ENCODE peak calls at places on chromosomes 1 and 21, in four cellular contexts. R is K562, G is IMR-90, S is HepG2. U is an unnamed sample.

GRCh38 chr1:202237052-202237451 is 43.5 kb downstream of the LGR6 start:
- DNase-seq in R (peak; percentile 81), G (peak; percentile 15), S (peak; percentile 55), U (peak; percentile 86)

GRCh38 chr1:54989473-54989872 is 9.0 kb downstream of the TMEM61 start:
- DNase-seq in R (no peak), G (no peak), S (no peak), U (no peak)

GRCh38 chr1:115168026-115168425 is 78.7 kb upstream of the TSPAN2 start:
- DNase-seq in R (no peak), G (peak; percentile 25), S (no peak), U (no peak)

GRCh38 chr21:15932681-15933200 is 203.0 kb downstream of the USP25 start:
- DNase-seq in R (no peak), G (no peak), S (no peak), U (no peak)

GRCh38 chr1:230197644-230198567 is 130.9 kb downstream of the GALNT2 start:
- DNase-seq in R (no peak), G (no peak), S (no peak), U (no peak)

GRCh38 chr1:116919802-116920201 is 10.1 kb downstream of the PTGFRN start:
- DNase-seq in R (peak; percentile 31), G (no peak), S (peak; percentile 18), U (no peak)

GRCh38 chr1:186519981-186520380 is 59.1 kb upstream of the PDC start:
- DNase-seq in R (no peak), G (peak; percentile 55), S (no peak), U (no peak)

GRCh38 chr1:26696191-26696644 is 403 bp downstream of the ARID1A start:
- DNase-seq in R (peak; percentile 82), G (no peak), S (no peak), U (no peak)

GRCh38 chr1:180881806-180882509 is 30.7 kb upstream of the KIAA1614 start:
- DNase-seq in R (peak; percentile 52), G (peak; percentile 67), S (peak; percentile 25), U (no peak)

GRCh38 chr1:3692593-3692992 is 40.3 kb downstream of the TP73 start:
- DNase-seq in R (no peak), G (no peak), S (no peak), U (no peak)

GRCh38 chr21:36156815-36157670 is at the start of gene DOP1B:
- DNase-seq in R (peak; percentile 80), G (no peak), S (no peak), U (no peak)

GRCh38 chr1:26701266-26701994 is 5.6 kb downstream of the ARID1A start:
- DNase-seq in R (no peak), G (peak; percentile 93), S (no peak), U (no peak)

GRCh38 chr1:52825868-52826267 is 16.7 kb upstream of the ZYG11A start:
- DNase-seq in R (no peak), G (peak; percentile 34), S (no peak), U (no peak)

GRCh38 chr1:36352141-36352909 is 28.9 kb upstream of the EVA1B start:
- DNase-seq in R (no peak), G (peak; percentile 42), S (peak; percentile 53), U (no peak)
- H3K36me3 ChIP-seq in R (peaks cover 89% of the 10 kb centered on the region), G (peaks cover 45% of the 10 kb centered on the region), S (peaks cover 31% of the 10 kb centered on the region), U (peaks cover 8% of the 10 kb centered on the region)

GRCh38 chr1:214438530-214438929 is 112.9 kb downstream of the PTPN14 start:
- DNase-seq in R (no peak), G (no peak), S (no peak), U (no peak)

GRCh38 chr1:214438059-214438458 is 113.3 kb downstream of the PTPN14 start:
- DNase-seq in R (no peak), G (no peak), S (no peak), U (no peak)

GRCh38 chr1:214440219-214440965 is 111.0 kb downstream of the PTPN14 start:
- DNase-seq in R (no peak), G (no peak), S (no peak), U (no peak)

GRCh38 chr1:214441119-214441518 is 110.3 kb downstream of the PTPN14 start:
- DNase-seq in R (no peak), G (peak; percentile 24), S (no peak), U (no peak)

GRCh38 chr1:214439352-214440119 is 111.9 kb downstream of the PTPN14 start:
- DNase-seq in R (no peak), G (peak; percentile 97), S (peak; percentile 90), U (no peak)
- TF ChIP-seq MAFK in R (no peak), G (no peak), S (no peak), U (no peak)

GRCh38 chr1:236875975-236876374 is 80.9 kb downstream of the MTR start:
- DNase-seq in R (no peak), G (peak; percentile 62), S (no peak), U (no peak)

GRCh38 chr1:236872075-236872666 is 77.1 kb downstream of the MTR start:
- DNase-seq in R (no peak), G (no peak), S (no peak), U (no peak)

GRCh38 chr1:236880209-236880608 is 85.1 kb downstream of the MTR start:
- DNase-seq in R (no peak), G (no peak), S (no peak), U (no peak)

DNA sequence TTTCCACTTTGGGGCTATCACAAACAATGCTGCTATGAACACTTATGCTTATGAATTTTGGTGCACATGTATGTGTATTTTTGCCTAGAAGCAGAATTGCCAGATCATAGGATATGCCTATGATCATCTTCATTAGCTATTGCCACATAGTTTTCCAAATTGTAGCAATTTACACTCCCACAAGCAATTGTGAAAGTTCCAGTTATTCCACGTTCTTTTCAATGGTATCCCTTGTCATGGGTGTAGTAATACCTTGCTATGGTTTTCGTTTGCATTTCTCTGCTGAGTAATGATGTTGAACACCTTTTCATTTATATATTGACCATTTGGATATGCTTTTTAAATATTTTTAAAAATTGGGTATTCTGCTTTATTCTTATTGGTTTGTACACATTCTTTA is 82.6 kb downstream of the MTR start:
- DNase-seq in R (no peak), G (no peak), S (no peak), U (no peak)
- H3K36me3 ChIP-seq in R (peaks cover 64% of the 10 kb centered on the region), G (peaks cover 7% of the 10 kb centered on the region), S (peaks cover 11% of the 10 kb centered on the region), U (peaks cover 3% of the 10 kb centered on the region)

DNA sequence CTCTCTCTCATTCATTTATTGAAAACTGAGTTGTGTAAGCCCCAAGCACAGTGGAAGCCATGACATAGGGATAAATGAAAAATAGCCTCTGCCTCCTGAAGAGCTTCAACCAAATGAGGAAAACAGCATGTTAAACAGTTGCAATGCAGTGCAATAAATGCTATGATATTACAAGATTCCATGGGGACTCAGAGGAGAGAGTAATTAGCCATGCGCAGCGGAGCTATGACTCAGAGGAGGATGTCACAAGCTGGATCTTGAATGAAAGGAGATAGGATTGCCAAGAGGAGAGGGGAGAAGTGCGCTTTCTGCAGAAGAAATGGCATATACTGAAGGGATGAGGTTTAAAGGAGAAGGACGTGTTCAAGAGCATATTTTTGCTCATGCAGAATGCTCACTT is 231.3 kb upstream of the PLXNA2 start:
- DNase-seq in R (no peak), G (peak; percentile 2), S (no peak), U (no peak)
- TF ChIP-seq MAFK in R (no peak), G (no peak), S (no peak), U (no peak)

GRCh38 chr1:11151134-11151533 is 38.0 kb upstream of the ANGPTL7 start:
- DNase-seq in R (no peak), G (no peak), S (no peak), U (no peak)

GRCh38 chr1:11152755-11153154 is 36.4 kb upstream of the ANGPTL7 start:
- DNase-seq in R (no peak), G (no peak), S (no peak), U (no peak)

GRCh38 chr1:11150326-11150725 is 38.8 kb upstream of the ANGPTL7 start:
- DNase-seq in R (no peak), G (no peak), S (no peak), U (no peak)

GRCh38 chr1:11156441-11156840 is 32.7 kb upstream of the ANGPTL7 start:
- DNase-seq in R (no peak), G (no peak), S (no peak), U (no peak)

GRCh38 chr1:11151854-11152612 is 37.1 kb upstream of the ANGPTL7 start:
- DNase-seq in R (no peak), G (no peak), S (no peak), U (no peak)
- H3K36me3 ChIP-seq in R (peaks cover 87% of the 10 kb centered on the region), G (peaks cover 17% of the 10 kb centered on the region), S (peaks cover 7% of the 10 kb centered on the region), U (peaks cover 30% of the 10 kb centered on the region)

DNA sequence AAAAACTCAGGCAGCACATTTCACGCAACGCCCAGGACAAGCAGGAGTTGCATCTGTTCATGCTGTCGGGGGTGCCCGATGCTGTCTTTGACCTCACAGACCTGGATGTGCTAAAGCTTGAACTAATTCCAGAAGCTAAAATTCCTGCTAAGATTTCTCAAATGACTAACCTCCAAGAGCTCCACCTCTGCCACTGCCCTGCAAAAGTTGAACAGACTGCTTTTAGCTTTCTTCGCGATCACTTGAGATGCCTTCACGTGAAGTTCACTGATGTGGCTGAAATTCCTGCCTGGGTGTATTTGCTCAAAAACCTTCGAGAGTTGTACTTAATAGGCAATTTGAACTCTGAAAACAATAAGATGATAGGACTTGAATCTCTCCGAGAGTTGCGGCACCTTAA is 60.5 kb upstream of the ZNF326 start:
- DNase-seq in R (no peak), G (no peak), S (no peak), U (no peak)
- TF ChIP-seq MAFK in R (no peak), G (no peak), S (no peak), U (no peak)

GRCh38 chr1:165894591-165894990 is 67.2 kb downstream of the UCK2 start:
- DNase-seq in R (no peak), G (peak; percentile 64), S (no peak), U (no peak)

GRCh38 chr1:165893507-165893906 is 66.1 kb downstream of the UCK2 start:
- DNase-seq in R (no peak), G (no peak), S (no peak), U (no peak)

GRCh38 chr1:165891461-165891860 is 64.0 kb downstream of the UCK2 start:
- DNase-seq in R (no peak), G (peak; percentile 39), S (no peak), U (no peak)

GRCh38 chr1:165890684-165891083 is 63.3 kb downstream of the UCK2 start:
- DNase-seq in R (no peak), G (no peak), S (no peak), U (no peak)

DNA sequence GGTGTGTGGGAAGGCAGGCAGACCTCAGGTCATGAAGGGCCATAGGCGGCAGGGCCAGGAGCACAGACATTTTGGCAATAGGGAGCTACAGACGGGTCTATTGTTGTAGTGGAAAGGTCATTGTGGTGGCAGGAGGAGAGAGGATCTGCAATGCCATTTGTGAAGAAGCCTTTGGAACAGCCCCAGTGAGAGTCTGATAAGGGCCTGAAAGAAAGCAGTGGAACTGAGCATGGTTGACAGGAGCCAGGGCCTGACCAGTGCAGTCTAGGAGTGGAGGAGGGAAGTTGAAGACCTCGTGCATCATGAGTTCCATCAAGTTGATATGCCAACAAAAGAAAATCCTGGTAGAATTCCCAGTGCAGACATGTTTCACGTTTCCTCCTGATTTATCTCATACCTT is 65.5 kb downstream of the UCK2 start:
- DNase-seq in R (no peak), G (no peak), S (no peak), U (no peak)
- H3K36me3 ChIP-seq in R (peaks cover 82% of the 10 kb centered on the region), G (peaks cover 17% of the 10 kb centered on the region), S (peaks cover 49% of the 10 kb centered on the region), U (peaks cover 18% of the 10 kb centered on the region)

GRCh38 chr1:174160109-174160473 is 771 bp downstream of the RABGAP1L start:
- DNase-seq in R (peak; percentile 58), G (peak; percentile 39), S (peak; percentile 55), U (no peak)

GRCh38 chr1:174156437-174156836 is 2.9 kb upstream of the RABGAP1L start:
- DNase-seq in R (no peak), G (no peak), S (no peak), U (no peak)

GRCh38 chr1:174159253-174160108 is at the start of gene RABGAP1L:
- DNase-seq in R (peak; percentile 97), G (peak; percentile 92), S (peak; percentile 84), U (peak; percentile 74)

GRCh38 chr1:174158767-174159252 is 510 bp upstream of the RABGAP1L start:
- DNase-seq in R (no peak), G (no peak), S (no peak), U (no peak)

GRCh38 chr1:174157157-174157806 is 2.0 kb upstream of the RABGAP1L start:
- DNase-seq in R (no peak), G (no peak), S (no peak), U (no peak)
- TF ChIP-seq MAFK in R (no peak), G (no peak), S (no peak), U (no peak)

U was measured in H1.